ENCODE peak calls at places on chromosomes 11 and 22, in five cellular contexts. E, W, N, B and M are unnamed samples.

GRCh38 chr22:26593763-26594162 is 3.8 kb upstream of the TPST2 start:
- DNase-seq in E (no peak), W (no peak), N (no peak), B (no peak), M (no peak)

GRCh38 chr22:44991218-44991617 is 18.6 kb downstream of the PHF21B start:
- DNase-seq in E (no peak), W (no peak), N (no peak), B (no peak), M (no peak)

GRCh38 chr11:119764108-119764874 is 35.3 kb upstream of the NECTIN1 start:
- DNase-seq in E (peak; percentile 72), W (no peak), N (no peak), B (peak; percentile 62), M (no peak)

GRCh38 chr22:30717331-30717921 is 22.8 kb downstream of the OSBP2 start:
- DNase-seq in E (no peak), W (no peak), N (no peak), B (no peak), M (no peak)

GRCh38 chr22:23245045-23245798 is 64.9 kb downstream of the BCR start:
- DNase-seq in E (no peak), W (no peak), N (no peak), B (peak; percentile 41), M (no peak)

GRCh38 chr22:36325163-36326031 is 62.4 kb downstream of the MYH9 start:
- DNase-seq in E (no peak), W (no peak), N (no peak), B (peak; percentile 74), M (no peak)

GRCh38 chr11:76808158-76808557 is 25.0 kb downstream of the TSKU start:
- DNase-seq in E (peak; percentile 35), W (no peak), N (no peak), B (no peak), M (peak; percentile 24)

GRCh38 chr11:10385696-10386095 is 69.4 kb upstream of the AMPD3 start:
- DNase-seq in E (no peak), W (no peak), N (peak; percentile 34), B (peak; percentile 89), M (no peak)

GRCh38 chr22:50306753-50307749 is at the start of gene PLXNB2:
- DNase-seq in E (peak; percentile 86), W (peak; percentile 80), N (peak; percentile 64), B (peak; percentile 88), M (peak; percentile 74)

GRCh38 chr11:66858186-66858938 is 1.5 kb downstream of the LRFN4 start:
- DNase-seq in E (no peak), W (peak; percentile 24), N (no peak), B (peak; percentile 66), M (no peak)

GRCh38 chr11:1086171-1087102 is 11.8 kb downstream of the MUC2 start:
- DNase-seq in E (no peak), W (no peak), N (no peak), B (peak; percentile 58), M (peak; percentile 31)

GRCh38 chr11:109695696-109696095 is 273.7 kb downstream of the C11orf87 start:
- DNase-seq in E (no peak), W (no peak), N (no peak), B (no peak), M (no peak)

GRCh38 chr11:58259983-58260382 is 8.1 kb downstream of the OR10W1 start:
- DNase-seq in E (no peak), W (no peak), N (no peak), B (no peak), M (no peak)

GRCh38 chr11:134763030-134763388 is 351.0 kb upstream of the B3GAT1 start:
- DNase-seq in E (peak; percentile 36), W (no peak), N (no peak), B (no peak), M (no peak)

GRCh38 chr11:102469196-102469821 is 16.7 kb upstream of the TMEM123 start:
- DNase-seq in E (no peak), W (no peak), N (no peak), B (no peak), M (no peak)

GRCh38 chr11:115132829-115133228 is 371.4 kb downstream of the CADM1 start:
- DNase-seq in E (peak; percentile 70), W (peak; percentile 43), N (no peak), B (no peak), M (no peak)
- TF ChIP-seq CTCF in E (peak; percentile 69), W (peak; percentile 72), N (no peak), B (peak; percentile 18), M (no peak)

GRCh38 chr11:13661074-13661623 is 7.3 kb upstream of the FAR1 start:
- DNase-seq in E (no peak), W (no peak), N (no peak), B (no peak), M (no peak)
- TF ChIP-seq CTCF in E (no peak), W (no peak), N (no peak), B (no peak), M (no peak)

DNA sequence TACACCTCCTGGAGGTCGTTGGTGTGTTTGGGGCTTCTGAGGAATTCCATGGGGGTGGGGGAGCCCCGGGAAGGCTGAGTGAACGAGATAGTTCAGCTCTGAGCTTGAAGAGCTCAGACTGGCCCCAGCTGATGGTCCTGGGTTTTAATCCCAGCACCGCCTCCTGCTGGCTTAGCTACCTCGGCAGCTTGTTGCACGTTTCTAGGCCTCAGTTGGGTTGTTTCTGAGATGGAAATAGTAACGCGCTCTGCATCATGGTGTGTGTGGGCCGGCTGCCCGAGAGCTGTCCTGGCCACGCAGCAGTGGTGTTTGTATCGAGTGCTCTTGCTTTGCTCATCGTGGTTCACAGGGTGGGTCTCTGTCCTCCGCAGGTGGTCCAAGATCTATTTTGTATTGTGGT is 37.4 kb downstream of the TPCN2 start:
- DNase-seq in E (peak; percentile 75), W (no peak), N (no peak), B (peak; percentile 25), M (no peak)
- TF ChIP-seq CTCF in E (peak; percentile 38), W (peak; percentile 25), N (no peak), B (no peak), M (no peak)

DNA sequence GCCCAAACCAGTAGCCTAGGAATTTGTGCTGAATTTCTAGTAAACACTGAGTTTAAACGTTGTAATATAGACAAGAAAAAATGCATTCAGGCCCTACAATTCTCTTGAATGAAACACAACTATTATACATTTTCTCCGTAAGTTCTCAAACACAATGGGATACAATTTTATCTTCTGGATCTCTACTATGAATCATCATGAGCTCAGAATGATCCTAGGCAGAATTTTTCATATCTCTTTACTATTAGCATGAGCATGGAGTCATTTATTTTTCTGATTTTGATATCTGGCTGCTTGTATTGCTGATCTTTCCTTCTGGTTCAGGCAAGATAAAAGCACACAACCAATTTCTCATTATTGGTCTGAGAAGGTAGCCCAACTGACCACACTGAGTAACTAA is 1123.4 kb upstream of the RAG2 start:
- DNase-seq in E (no peak), W (no peak), N (no peak), B (no peak), M (no peak)
- TF ChIP-seq CTCF in E (no peak), W (no peak), N (no peak), B (no peak), M (no peak)

GRCh38 chr22:19854778-19855503 is at the start of the genes GNB1L and RTL10:
- DNase-seq in E (peak; percentile 98), W (peak; percentile 99), N (peak; percentile 93), B (peak; percentile 99), M (peak; percentile 98)
- TF ChIP-seq CTCF in E (no peak), W (peak; percentile 1), N (peak; percentile 3), B (no peak), M (no peak)

GRCh38 chr11:9123595-9124304 is 32.4 kb upstream of the SCUBE2 start:
- DNase-seq in E (no peak), W (no peak), N (no peak), B (no peak), M (no peak)

GRCh38 chr11:9125185-9125886 is 33.9 kb upstream of the SCUBE2 start:
- DNase-seq in E (no peak), W (no peak), N (no peak), B (no peak), M (no peak)

GRCh38 chr11:9118277-9118676 is 26.9 kb upstream of the SCUBE2 start:
- DNase-seq in E (no peak), W (no peak), N (no peak), B (no peak), M (no peak)

GRCh38 chr11:9121397-9121796 is 30.0 kb upstream of the SCUBE2 start:
- DNase-seq in E (no peak), W (no peak), N (no peak), B (no peak), M (no peak)

GRCh38 chr11:9120659-9121350 is 29.4 kb upstream of the SCUBE2 start:
- DNase-seq in E (peak; percentile 89), W (peak; percentile 22), N (no peak), B (no peak), M (no peak)
- TF ChIP-seq CTCF in E (peak; percentile 89), W (peak; percentile 54), N (no peak), B (no peak), M (no peak)

GRCh38 chr22:43895986-43896645 is 4.3 kb upstream of the PNPLA5 start:
- DNase-seq in E (peak; percentile 72), W (no peak), N (no peak), B (no peak), M (no peak)
- TF ChIP-seq CTCF in E (peak; percentile 62), W (peak; percentile 4), N (no peak), B (no peak), M (no peak)

GRCh38 chr11:59266491-59266890 is 53.8 kb upstream of the MPEG1 start:
- DNase-seq in E (peak; percentile 39), W (no peak), N (no peak), B (no peak), M (no peak)

GRCh38 chr11:59267738-59268475 is 55.2 kb upstream of the MPEG1 start:
- DNase-seq in E (peak; percentile 32), W (no peak), N (no peak), B (no peak), M (no peak)

GRCh38 chr11:59265735-59266134 is 53.0 kb upstream of the MPEG1 start:
- DNase-seq in E (peak; percentile 28), W (no peak), N (no peak), B (no peak), M (no peak)

GRCh38 chr11:59264736-59265135 is 52.0 kb upstream of the MPEG1 start:
- DNase-seq in E (peak; percentile 10), W (no peak), N (no peak), B (no peak), M (no peak)

DNA sequence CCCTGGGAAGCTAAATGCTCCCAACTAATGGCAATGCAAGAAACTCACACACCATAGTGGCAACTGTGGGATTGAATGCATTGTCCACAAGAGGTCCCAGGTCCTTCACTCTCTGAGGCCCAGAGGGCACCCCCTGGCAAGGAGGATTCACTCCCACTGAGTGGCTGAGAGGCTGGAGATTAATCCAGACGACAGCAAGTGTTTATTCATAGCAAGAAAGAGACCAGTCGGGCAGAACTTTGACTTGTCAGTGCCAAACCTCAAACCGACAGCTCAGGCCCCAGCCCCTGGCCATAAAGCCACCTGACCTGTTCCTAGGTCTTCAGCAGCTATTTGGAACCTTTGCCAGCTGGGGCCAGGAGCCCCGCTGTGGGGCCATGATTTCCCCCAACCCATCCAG is 54.5 kb upstream of the MPEG1 start:
- DNase-seq in E (peak; percentile 33), W (no peak), N (no peak), B (no peak), M (no peak)
- TF ChIP-seq CTCF in E (no peak), W (no peak), N (no peak), B (no peak), M (no peak)